ENCODE peak calls at places on chromosomes 6 and 20, in five cellular contexts. F is tibial nerve, M is NT2/D1, V is transverse colon, A is left ventricle myocardium inferior. E is an unnamed sample.

GRCh38 chr20:25032478-25033183 is 25.3 kb downstream of the ACSS1 start:
- DNase-seq in F (no peak), M (peak; percentile 23), V (peak; percentile 52), A (peak; percentile 71), E (no peak)

GRCh38 chr6:160742090-160742489 is 40.0 kb downstream of the PLG start:
- DNase-seq in F (no peak), M (no peak), V (no peak), A (no peak), E (no peak)

GRCh38 chr6:126182650-126183311 is 157.1 kb upstream of the CENPW start:
- DNase-seq in F (no peak), M (no peak), V (no peak), A (no peak), E (no peak)

GRCh38 chr20:59820204-59821041 is 113.0 kb downstream of the SYCP2 start:
- DNase-seq in F (peak; percentile 63), M (no peak), V (no peak), A (peak; percentile 71), E (no peak)

GRCh38 chr6:166473886-166474596 is 91.3 kb upstream of the MPC1 start:
- DNase-seq in F (no peak), M (no peak), V (no peak), A (no peak), E (no peak)

GRCh38 chr6:133918208-133918930 is 29.5 kb downstream of the TCF21 start:
- DNase-seq in F (no peak), M (no peak), V (no peak), A (no peak), E (peak; percentile 49)

GRCh38 chr6:168611691-168612090 is 170.7 kb downstream of the SMOC2 start:
- DNase-seq in F (no peak), M (no peak), V (no peak), A (no peak), E (no peak)

GRCh38 chr6:131372535-131372934 is 200.5 kb upstream of the ARG1 start:
- DNase-seq in F (no peak), M (no peak), V (no peak), A (no peak), E (no peak)

GRCh38 chr6:149445095-149445466 is 39.7 kb downstream of the ZC3H12D start:
- DNase-seq in F (no peak), M (no peak), V (no peak), A (no peak), E (no peak)

GRCh38 chr6:132023490-132023889 is 72.3 kb upstream of the CCN2 start:
- DNase-seq in F (no peak), M (no peak), V (no peak), A (no peak), E (no peak)

GRCh38 chr6:140504776-140505175 is 1130.3 kb upstream of the CITED2 start:
- DNase-seq in F (no peak), M (no peak), V (no peak), A (no peak), E (no peak)

GRCh38 chr6:28985396-28986164 is 19.5 kb downstream of the ZNF311 start:
- DNase-seq in F (peak; percentile 77), M (peak; percentile 89), V (peak; percentile 86), A (peak; percentile 71), E (peak; percentile 91)

GRCh38 chr6:28983838-28984237 is 21.3 kb downstream of the ZNF311 start:
- DNase-seq in F (no peak), M (no peak), V (no peak), A (no peak), E (no peak)

DNA sequence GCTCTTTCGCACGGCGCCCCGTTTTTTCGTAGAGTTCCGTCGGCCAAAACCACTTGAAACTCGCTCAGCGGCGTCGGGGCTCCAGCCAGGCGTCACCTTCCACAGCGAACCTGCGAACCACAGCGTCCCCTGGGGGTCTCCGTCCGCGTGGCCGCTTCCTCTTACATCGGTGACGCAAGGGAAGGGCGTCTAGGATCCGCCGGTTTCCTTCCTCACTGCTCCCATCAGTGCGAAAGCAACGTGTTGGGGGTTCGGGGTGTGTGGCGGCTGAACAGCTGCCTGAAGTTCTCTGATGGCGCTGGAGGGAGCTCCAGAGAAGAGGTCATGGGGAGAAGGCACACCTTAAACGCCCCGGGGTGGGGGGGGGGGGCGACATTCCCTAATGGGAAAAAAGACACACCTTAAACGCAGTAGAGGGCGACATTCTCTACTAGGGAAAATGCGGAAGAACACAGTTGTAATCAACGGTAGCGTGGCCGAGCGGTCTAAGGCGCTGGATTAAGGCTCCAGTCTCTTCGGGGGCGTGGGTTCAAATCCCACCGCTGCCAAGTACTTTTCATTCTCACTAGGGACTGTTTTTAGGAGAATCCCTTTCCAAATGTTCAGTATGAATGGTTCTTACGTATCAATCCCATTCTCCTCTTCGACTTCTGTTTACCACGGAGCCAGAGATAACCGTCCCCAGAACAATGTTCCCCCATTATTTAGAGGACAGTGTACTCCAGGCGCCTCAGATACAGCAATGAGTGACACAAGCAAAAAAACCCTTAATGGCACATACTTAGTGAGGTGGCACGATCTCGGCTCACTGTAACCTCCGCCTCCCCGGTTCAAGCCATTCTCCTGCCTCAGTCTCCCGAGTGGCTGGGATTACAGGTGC is 16.3 kb downstream of the ZNF311 start:
- DNase-seq in F (peak; percentile 26), M (no peak), V (peak; percentile 52), A (peak; percentile 36), E (peak; percentile 51)
- H3K4me3 ChIP-seq in F (peak overlapping the region; percentile 16), M (no peak overlapping the region), V (no peak overlapping the region), A (peak overlapping the region; percentile 52), E (no peak overlapping the region)

GRCh38 chr6:44261581-44261980 is 3.8 kb downstream of the NFKBIE start:
- DNase-seq in F (no peak), M (no peak), V (no peak), A (no peak), E (no peak)

GRCh38 chr6:44260451-44261297 is 3.3 kb upstream of the SLC35B2 start:
- DNase-seq in F (no peak), M (no peak), V (no peak), A (no peak), E (no peak)

GRCh38 chr6:44258325-44258863 is 1.1 kb upstream of the SLC35B2 start:
- DNase-seq in F (no peak), M (no peak), V (no peak), A (no peak), E (no peak)

GRCh38 chr6:44258921-44259320 is 1.6 kb upstream of the SLC35B2 start:
- DNase-seq in F (no peak), M (no peak), V (no peak), A (no peak), E (no peak)

GRCh38 chr6:44260011-44260410 is 2.7 kb upstream of the SLC35B2 start:
- DNase-seq in F (no peak), M (no peak), V (no peak), A (no peak), E (no peak)
- H3K4me1 ChIP-seq in F (peaks cover 47% of the 10 kb centered on the region), M (peaks cover 23% of the 10 kb centered on the region), V (peaks cover 28% of the 10 kb centered on the region), A (peaks cover 56% of the 10 kb centered on the region), E (peaks cover 32% of the 10 kb centered on the region)

DNA sequence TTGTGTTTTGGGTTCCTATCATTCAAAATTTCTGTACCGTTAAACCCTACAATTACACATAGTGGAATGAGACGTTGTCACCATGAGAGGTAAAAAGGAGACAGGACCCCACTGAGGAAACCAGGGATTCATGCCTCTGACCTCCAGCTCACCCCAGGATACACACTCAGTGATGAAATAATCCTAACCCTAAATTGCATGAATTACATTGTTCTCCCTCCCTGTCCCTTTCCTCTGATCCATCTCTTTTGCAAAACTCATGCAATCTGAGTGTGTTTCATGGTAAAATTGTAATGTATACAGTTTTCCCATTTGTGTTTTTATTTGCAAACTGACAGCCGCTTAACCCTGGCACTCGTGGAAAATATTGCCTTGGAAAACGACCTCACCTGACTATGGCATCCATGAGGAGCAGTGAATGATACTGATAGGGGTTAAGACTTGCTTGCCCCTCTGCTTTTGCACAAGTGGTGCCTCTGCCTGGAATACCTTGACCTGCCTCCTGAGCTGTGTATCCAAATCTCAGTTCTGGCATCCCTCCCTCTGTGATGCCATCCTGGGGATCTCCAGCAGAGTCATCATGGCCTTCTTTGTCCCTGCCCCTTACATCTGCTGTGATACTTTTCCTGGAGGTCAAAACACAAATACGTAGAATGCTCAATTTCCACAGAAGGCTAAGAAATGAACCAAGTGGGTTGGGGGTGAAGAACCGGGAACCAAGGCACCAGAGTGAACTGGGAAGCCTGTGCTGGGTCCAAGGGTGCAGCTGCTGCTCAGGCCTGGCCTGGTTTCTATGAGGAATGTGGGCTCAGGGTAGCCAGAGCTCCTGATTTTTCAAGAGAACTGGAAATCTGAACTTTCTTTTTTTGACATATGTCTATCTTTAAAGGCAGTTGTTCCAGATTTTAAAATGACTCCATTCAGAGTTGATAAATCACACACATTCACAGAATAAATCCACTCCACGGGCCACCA is 211.6 kb upstream of the ZNF217 start:
- DNase-seq in F (no peak), M (no peak), V (no peak), A (no peak), E (no peak)
- H3K27me3 ChIP-seq in F (no peaks in the 10 kb centered on the region), M (no peaks in the 10 kb centered on the region), V (no peaks in the 10 kb centered on the region), A (no peaks in the 10 kb centered on the region), E (no peaks in the 10 kb centered on the region)

GRCh38 chr20:18284805-18285533 is 3.4 kb upstream of the ZNF133 start:
- DNase-seq in F (no peak), M (no peak), V (no peak), A (no peak), E (no peak)
- H3K4me3 ChIP-seq in F (no peak overlapping the region), M (no peak overlapping the region), V (no peak overlapping the region), A (no peak overlapping the region), E (no peak overlapping the region)

DNA sequence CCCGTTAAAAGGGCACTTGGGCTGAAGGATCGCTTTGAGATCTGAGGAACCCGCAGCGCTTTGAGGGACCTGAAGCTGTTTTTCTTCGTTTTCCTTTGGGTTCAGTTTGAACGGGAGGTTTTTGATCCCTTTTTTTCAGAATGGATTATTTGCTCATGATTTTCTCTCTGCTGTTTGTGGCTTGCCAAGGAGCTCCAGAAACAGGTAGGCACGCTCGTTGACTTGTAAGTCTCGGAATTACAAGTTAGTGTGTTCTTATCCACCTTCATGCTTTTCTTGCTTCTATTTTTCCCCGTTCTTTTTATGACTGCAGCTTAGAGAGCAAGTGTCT is 294 bp downstream of the EDN1 start:
- DNase-seq in F (no peak), M (no peak), V (no peak), A (no peak), E (no peak)
- H3K4me1 ChIP-seq in F (no peaks in the 10 kb centered on the region), M (no peaks in the 10 kb centered on the region), V (peaks cover 2% of the 10 kb centered on the region), A (peaks cover 27% of the 10 kb centered on the region), E (peaks cover 12% of the 10 kb centered on the region)

GRCh38 chr6:110367825-110368224 is 9.7 kb upstream of the METTL24 start:
- DNase-seq in F (no peak), M (no peak), V (no peak), A (no peak), E (no peak)

GRCh38 chr6:110364364-110364763 is 6.2 kb upstream of the METTL24 start:
- DNase-seq in F (no peak), M (no peak), V (no peak), A (no peak), E (no peak)

GRCh38 chr6:110368268-110368667 is 10.1 kb upstream of the METTL24 start:
- DNase-seq in F (no peak), M (no peak), V (no peak), A (no peak), E (no peak)

GRCh38 chr6:110367001-110367400 is 8.9 kb upstream of the METTL24 start:
- DNase-seq in F (no peak), M (no peak), V (no peak), A (no peak), E (no peak)

GRCh38 chr6:110366241-110366640 is 8.1 kb upstream of the METTL24 start:
- DNase-seq in F (no peak), M (no peak), V (no peak), A (no peak), E (no peak)
- H3K27me3 ChIP-seq in F (no peaks in the 10 kb centered on the region), M (no peaks in the 10 kb centered on the region), V (no peaks in the 10 kb centered on the region), A (peaks cover 5% of the 10 kb centered on the region), E (no peaks in the 10 kb centered on the region)

GRCh38 chr20:18497603-18498002 is 578 bp upstream of the RBBP9 start:
- DNase-seq in F (no peak), M (no peak), V (no peak), A (no peak), E (no peak)
- H3K4me3 ChIP-seq in F (peak overlapping the region; percentile 79), M (no peak overlapping the region), V (no peak overlapping the region), A (peak overlapping the region; percentile 88), E (no peak overlapping the region)

E was measured in thyroid gland.